ENCODE peak calls at places on chromosomes 4 and X, in ten cellular contexts. Y is CD4-positive, alpha-beta memory T cell; Q is lung microvascular endothelial cell; K is NT2/D1; P is CD4-positive, alpha-beta T cell; B is stimulated activated CD4-positive, alpha-beta T cell treated with anti-CD3 and anti-CD28 coated beads, Interleukin-2, amount 100 ng/mL, for 24 hours; A is K562; D is HTR-8/SVneo; X is activated CD4-positive, alpha-beta T cell treated with anti-CD3 and anti-CD28 coated beads for 24 hours; M is WERI-Rb-1. G is an unnamed sample.

GRCh38 chr4:60313616-60314015 is 886.5 kb upstream of the ADGRL3 start:
- DNase-seq in Y (no peak), Q (no peak), K (no peak), P (no peak), B (no peak), A (no peak), D (no peak), X (no peak), M (no peak), G (no peak)

GRCh38 chrX:24550166-24550565 is 85.1 kb downstream of the PDK3 start:
- DNase-seq in Y (no peak), Q (no peak), K (no peak), P (no peak), B (no peak), A (no peak), D (no peak), X (no peak), M (no peak), G (no peak)

GRCh38 chr4:144579411-144580020 is 66.4 kb upstream of the HHIP start:
- DNase-seq in Y (no peak), Q (no peak), K (no peak), P (no peak), B (no peak), A (no peak), D (peak; percentile 23), X (no peak), M (no peak), G (peak; percentile 75)

GRCh38 chr4:118059397-118059796 is 25.1 kb downstream of the NDST3 start:
- DNase-seq in Y (no peak), Q (no peak), K (no peak), P (no peak), B (no peak), A (no peak), D (no peak), X (no peak), M (no peak), G (no peak)

GRCh38 chr4:138398297-138398696 is 156.1 kb upstream of the SLC7A11 start:
- DNase-seq in Y (no peak), Q (peak; percentile 32), K (peak; percentile 16), P (no peak), B (no peak), A (no peak), D (no peak), X (no peak), M (no peak), G (no peak)

GRCh38 chr4:96983830-96984229 is 1143.9 kb downstream of the PDHA2 start:
- DNase-seq in Y (no peak), Q (no peak), K (no peak), P (no peak), B (no peak), A (no peak), D (no peak), X (no peak), M (no peak), G (no peak)

GRCh38 chr4:100060765-100061416 is 110.8 kb upstream of the H2AZ1 start:
- DNase-seq in Y (no peak), Q (no peak), K (no peak), P (no peak), B (no peak), A (no peak), D (no peak), X (no peak), M (no peak), G (no peak)

GRCh38 chr4:153143527-153144348 is 60.5 kb upstream of the TRIM2 start:
- DNase-seq in Y (no peak), Q (no peak), K (no peak), P (no peak), B (no peak), A (peak; percentile 17), D (peak; percentile 32), X (no peak), M (peak; percentile 69), G (no peak)

GRCh38 chrX:77595848-77596247 is 148.7 kb downstream of the FGF16 start:
- DNase-seq in Y (no peak), Q (no peak), K (no peak), P (no peak), B (no peak), A (no peak), D (no peak), X (no peak), M (no peak), G (no peak)

G was measured in glomerular endothelial cell.